ENCODE peak calls at places on chromosomes 6 and 20, in six cellular contexts. One of them, this sample, is unnamed.

GRCh38 chr20:50338479-50339195 is 148.0 kb downstream of the CEBPB start:
- DNase-seq in H9: peak
- DNase-seq in cardiac muscle cell: peak
- DNase-seq in CD8-positive, alpha-beta T cell: peak
- DNase-seq in pancreas: no peak
- DNase-seq in PC-3: no peak
- DNase-seq in this sample: no peak

GRCh38 chr6:24666097-24666615 is 543 bp downstream of the TDP2 start:
- DNase-seq in PC-3: peak
- DNase-seq in pancreas: peak
- DNase-seq in CD8-positive, alpha-beta T cell: peak
- DNase-seq in H9: no peak
- DNase-seq in cardiac muscle cell: peak
- DNase-seq in this sample: peak

GRCh38 chr6:23446394-23447001 is 679.5 kb upstream of the NRSN1 start:
- DNase-seq in H9: no peak
- DNase-seq in CD8-positive, alpha-beta T cell: no peak
- DNase-seq in PC-3: peak
- DNase-seq in cardiac muscle cell: peak
- DNase-seq in pancreas: no peak
- DNase-seq in this sample: peak

GRCh38 chr6:142695016-142695415 is 250.0 kb downstream of the HIVEP2 start:
- DNase-seq in pancreas: no peak
- DNase-seq in cardiac muscle cell: no peak
- DNase-seq in PC-3: no peak
- DNase-seq in CD8-positive, alpha-beta T cell: no peak
- DNase-seq in H9: no peak
- DNase-seq in this sample: no peak

GRCh38 chr6:124199226-124199625 is 395.6 kb downstream of the NKAIN2 start:
- DNase-seq in PC-3: no peak
- DNase-seq in pancreas: no peak
- DNase-seq in H9: no peak
- DNase-seq in cardiac muscle cell: no peak
- DNase-seq in CD8-positive, alpha-beta T cell: no peak
- DNase-seq in this sample: no peak

GRCh38 chr6:33330736-33331135 is 13.2 kb upstream of the ZBTB22 start:
- DNase-seq in H9: no peak
- DNase-seq in CD8-positive, alpha-beta T cell: no peak
- DNase-seq in cardiac muscle cell: no peak
- DNase-seq in PC-3: no peak
- DNase-seq in pancreas: no peak
- DNase-seq in this sample: no peak

GRCh38 chr6:4488389-4488788 is 287.8 kb upstream of the CDYL start:
- DNase-seq in cardiac muscle cell: no peak
- DNase-seq in H9: no peak
- DNase-seq in pancreas: no peak
- DNase-seq in CD8-positive, alpha-beta T cell: no peak
- DNase-seq in PC-3: no peak
- DNase-seq in this sample: no peak

GRCh38 chr6:152750694-152751093 is at the start of gene VIP:
- DNase-seq in pancreas: no peak
- DNase-seq in cardiac muscle cell: peak
- DNase-seq in H9: peak
- DNase-seq in CD8-positive, alpha-beta T cell: no peak
- DNase-seq in PC-3: peak
- DNase-seq in this sample: peak

GRCh38 chr6:132812756-132813172 is 1.6 kb upstream of the RPS12 start:
- DNase-seq in pancreas: no peak
- DNase-seq in cardiac muscle cell: no peak
- DNase-seq in H9: no peak
- DNase-seq in PC-3: no peak
- DNase-seq in CD8-positive, alpha-beta T cell: no peak
- DNase-seq in this sample: no peak

GRCh38 chr6:106146852-106147351 is 60.8 kb downstream of the PRDM1 start:
- DNase-seq in cardiac muscle cell: no peak
- DNase-seq in H9: no peak
- DNase-seq in pancreas: no peak
- DNase-seq in PC-3: peak
- DNase-seq in CD8-positive, alpha-beta T cell: no peak
- DNase-seq in this sample: no peak

GRCh38 chr6:128131566-128131965 is 230.7 kb upstream of the THEMIS start:
- DNase-seq in PC-3: peak
- DNase-seq in CD8-positive, alpha-beta T cell: no peak
- DNase-seq in cardiac muscle cell: no peak
- DNase-seq in pancreas: no peak
- DNase-seq in H9: no peak
- DNase-seq in this sample: no peak

GRCh38 chr20:46213946-46214830 is 94.1 kb downstream of the CDH22 start:
- DNase-seq in PC-3: no peak
- DNase-seq in cardiac muscle cell: no peak
- DNase-seq in pancreas: no peak
- DNase-seq in CD8-positive, alpha-beta T cell: no peak
- DNase-seq in H9: no peak
- DNase-seq in this sample: no peak

GRCh38 chr6:2764610-2765165 is 505 bp upstream of the WRNIP1 start:
- DNase-seq in H9: no peak
- DNase-seq in pancreas: peak
- DNase-seq in cardiac muscle cell: peak
- DNase-seq in CD8-positive, alpha-beta T cell: peak
- DNase-seq in PC-3: peak
- DNase-seq in this sample: no peak

GRCh38 chr6:166744654-166745134 is 117.6 kb upstream of the RPS6KA2 start:
- DNase-seq in CD8-positive, alpha-beta T cell: no peak
- DNase-seq in PC-3: no peak
- DNase-seq in H9: peak
- DNase-seq in cardiac muscle cell: no peak
- DNase-seq in pancreas: no peak
- DNase-seq in this sample: no peak

GRCh38 chr6:117818449-117818848 is 88.6 kb upstream of the SLC35F1 start:
- DNase-seq in pancreas: no peak
- DNase-seq in H9: no peak
- DNase-seq in PC-3: no peak
- DNase-seq in cardiac muscle cell: no peak
- DNase-seq in CD8-positive, alpha-beta T cell: no peak
- DNase-seq in this sample: no peak

GRCh38 chr6:56714982-56715456 is 72.3 kb upstream of the DST start:
- DNase-seq in H9: no peak
- DNase-seq in pancreas: no peak
- DNase-seq in CD8-positive, alpha-beta T cell: no peak
- DNase-seq in PC-3: peak
- DNase-seq in cardiac muscle cell: no peak
- DNase-seq in this sample: no peak

GRCh38 chr20:25859649-25860530 is 163.2 kb upstream of the ZNF337 start:
- DNase-seq in CD8-positive, alpha-beta T cell: peak
- DNase-seq in cardiac muscle cell: peak
- DNase-seq in PC-3: peak
- DNase-seq in H9: peak
- DNase-seq in pancreas: peak
- DNase-seq in this sample: peak

GRCh38 chr20:13251556-13251955 is 30.5 kb downstream of the ISM1 start:
- DNase-seq in pancreas: no peak
- DNase-seq in CD8-positive, alpha-beta T cell: no peak
- DNase-seq in PC-3: no peak
- DNase-seq in H9: no peak
- DNase-seq in cardiac muscle cell: no peak
- DNase-seq in this sample: no peak

GRCh38 chr6:14542670-14543366 is 425.2 kb downstream of the CD83 start:
- DNase-seq in cardiac muscle cell: no peak
- DNase-seq in PC-3: peak
- DNase-seq in H9: no peak
- DNase-seq in CD8-positive, alpha-beta T cell: peak
- DNase-seq in pancreas: no peak
- DNase-seq in this sample: no peak

GRCh38 chr6:87139236-87139635 is 16.1 kb upstream of the ZNF292 start:
- DNase-seq in PC-3: peak
- DNase-seq in pancreas: no peak
- DNase-seq in cardiac muscle cell: peak
- DNase-seq in CD8-positive, alpha-beta T cell: peak
- DNase-seq in H9: no peak
- DNase-seq in this sample: no peak

GRCh38 chr6:30955367-30956042 is 14.7 kb downstream of the MUCL3 start:
- DNase-seq in pancreas: no peak
- DNase-seq in cardiac muscle cell: peak
- DNase-seq in PC-3: peak
- DNase-seq in CD8-positive, alpha-beta T cell: peak
- DNase-seq in H9: peak
- DNase-seq in this sample: peak

GRCh38 chr6:14035448-14035847 is 82.1 kb upstream of the CD83 start:
- DNase-seq in cardiac muscle cell: peak
- DNase-seq in CD8-positive, alpha-beta T cell: no peak
- DNase-seq in pancreas: peak
- DNase-seq in PC-3: peak
- DNase-seq in H9: peak
- DNase-seq in this sample: no peak

GRCh38 chr6:151001387-151002063 is 136.0 kb downstream of the MTHFD1L start:
- DNase-seq in cardiac muscle cell: no peak
- DNase-seq in H9: no peak
- DNase-seq in PC-3: no peak
- DNase-seq in CD8-positive, alpha-beta T cell: no peak
- DNase-seq in pancreas: no peak
- DNase-seq in this sample: no peak

DNA sequence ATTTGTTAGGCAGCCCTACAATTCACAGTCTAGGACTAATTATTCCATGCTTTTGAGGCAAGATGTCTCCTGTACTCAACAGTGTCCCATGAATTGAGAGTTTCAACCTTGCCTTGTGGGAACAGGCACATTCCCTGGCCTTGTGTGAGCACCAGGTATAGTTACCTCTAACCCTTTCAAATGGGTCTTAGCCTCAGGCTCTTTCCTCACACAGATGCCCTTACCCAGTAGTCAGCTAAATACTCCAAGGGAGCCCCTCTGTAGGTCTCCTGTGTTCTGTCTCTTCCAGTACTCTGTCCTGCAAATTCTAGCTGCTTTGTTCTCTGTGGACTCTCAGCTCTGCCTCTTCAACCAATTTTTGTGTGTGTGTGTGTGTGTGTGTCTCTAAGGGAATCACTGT is 135.3 kb downstream of the ZFAND3 start:
- DNase-seq in pancreas: no peak
- DNase-seq in H9: no peak
- DNase-seq in PC-3: no peak
- DNase-seq in cardiac muscle cell: no peak
- DNase-seq in CD8-positive, alpha-beta T cell: no peak
- DNase-seq in this sample: no peak
- TF ChIP-seq CTCF in pancreas: no peak
- TF ChIP-seq CTCF in H9: no peak
- TF ChIP-seq CTCF in PC-3: no peak
- TF ChIP-seq CTCF in cardiac muscle cell: no peak
- TF ChIP-seq CTCF in CD8-positive, alpha-beta T cell: no peak
- TF ChIP-seq CTCF in this sample: no peak

DNA sequence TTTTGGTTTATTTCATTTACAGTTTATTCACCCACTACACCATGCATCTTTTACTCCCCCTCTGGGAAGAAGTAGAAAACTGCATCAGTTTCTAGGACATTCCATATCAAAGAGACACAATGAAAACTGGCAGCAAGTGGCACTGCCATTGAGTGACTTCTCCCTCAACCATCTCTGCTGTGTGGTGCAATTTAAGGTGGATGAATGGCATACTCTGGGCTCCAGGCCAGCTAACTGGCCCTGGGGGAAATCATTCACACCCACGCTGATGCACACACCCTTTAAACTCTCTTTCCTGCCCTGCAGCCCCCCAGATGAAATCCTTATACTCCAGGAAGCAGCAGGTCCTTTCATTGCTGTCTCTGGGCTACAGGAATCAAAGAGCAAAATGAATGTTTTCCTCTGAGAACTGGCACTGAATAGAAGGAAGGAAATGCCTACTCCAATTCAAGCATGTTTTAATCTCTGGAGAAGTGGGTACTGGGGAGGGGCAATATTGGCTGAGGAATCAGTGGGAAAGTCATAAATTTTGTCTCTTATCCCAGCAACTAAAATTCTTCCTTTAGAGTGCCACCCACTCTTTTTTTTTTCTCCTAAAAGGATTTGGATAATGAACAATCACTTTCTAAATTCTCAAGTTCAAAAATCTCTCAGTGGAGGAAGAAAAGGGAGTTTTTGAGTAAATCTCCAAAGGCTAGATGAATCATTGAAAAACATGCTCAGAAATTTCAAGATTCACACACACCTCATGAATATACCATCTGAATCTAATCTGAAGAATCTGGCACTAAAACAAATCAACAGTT is 16.9 kb upstream of the RFPL4B start:
- DNase-seq in H9: no peak
- DNase-seq in pancreas: no peak
- DNase-seq in CD8-positive, alpha-beta T cell: no peak
- DNase-seq in cardiac muscle cell: no peak
- DNase-seq in PC-3: peak
- DNase-seq in this sample: no peak
- TF ChIP-seq CTCF in H9: no peak
- TF ChIP-seq CTCF in pancreas: no peak
- TF ChIP-seq CTCF in CD8-positive, alpha-beta T cell: no peak
- TF ChIP-seq CTCF in cardiac muscle cell: no peak
- TF ChIP-seq CTCF in PC-3: no peak
- TF ChIP-seq CTCF in this sample: no peak

DNA sequence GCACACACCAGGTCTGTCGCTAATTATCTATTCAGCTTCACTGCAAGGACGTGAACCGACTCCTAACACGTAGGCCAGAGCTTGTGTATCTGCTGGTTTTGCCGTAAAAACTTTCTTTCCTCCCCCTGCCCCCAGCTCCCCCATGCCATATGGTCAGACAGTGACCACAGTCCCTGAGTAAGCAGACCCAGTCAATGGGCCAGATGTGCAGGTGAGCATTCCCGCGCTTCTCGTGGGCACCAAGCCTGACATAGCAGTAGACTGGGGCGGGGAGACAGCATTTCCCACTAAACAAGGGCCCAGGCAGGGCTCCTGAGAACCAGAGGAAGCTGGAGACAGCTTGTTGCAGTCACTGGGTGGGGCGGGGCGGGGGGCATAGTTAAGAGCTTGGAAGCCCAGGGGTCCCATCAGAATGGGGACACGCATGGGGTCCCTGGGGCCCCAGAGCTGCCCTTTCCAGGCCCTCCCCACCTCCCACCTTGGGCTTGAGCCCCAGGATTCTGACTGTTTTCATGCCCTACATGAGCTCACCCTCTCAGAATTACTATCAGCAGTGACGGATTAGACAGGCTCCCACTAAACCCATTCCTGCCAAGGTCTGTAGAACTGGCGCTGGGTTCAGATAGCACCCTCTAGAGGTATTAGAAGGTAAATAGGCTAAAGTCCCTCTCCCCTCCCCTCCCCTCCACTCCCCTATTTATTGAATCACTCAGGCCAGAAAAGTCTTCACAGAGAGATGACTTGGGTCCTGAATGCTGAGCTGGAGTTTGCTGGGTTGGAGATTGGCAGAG is 51.8 kb downstream of the CDH26 start:
- DNase-seq in H9: peak
- DNase-seq in pancreas: no peak
- DNase-seq in CD8-positive, alpha-beta T cell: no peak
- DNase-seq in cardiac muscle cell: peak
- DNase-seq in PC-3: peak
- DNase-seq in this sample: no peak
- TF ChIP-seq CTCF in H9: peak
- TF ChIP-seq CTCF in pancreas: no peak
- TF ChIP-seq CTCF in CD8-positive, alpha-beta T cell: no peak
- TF ChIP-seq CTCF in cardiac muscle cell: peak
- TF ChIP-seq CTCF in PC-3: peak
- TF ChIP-seq CTCF in this sample: peak

DNA sequence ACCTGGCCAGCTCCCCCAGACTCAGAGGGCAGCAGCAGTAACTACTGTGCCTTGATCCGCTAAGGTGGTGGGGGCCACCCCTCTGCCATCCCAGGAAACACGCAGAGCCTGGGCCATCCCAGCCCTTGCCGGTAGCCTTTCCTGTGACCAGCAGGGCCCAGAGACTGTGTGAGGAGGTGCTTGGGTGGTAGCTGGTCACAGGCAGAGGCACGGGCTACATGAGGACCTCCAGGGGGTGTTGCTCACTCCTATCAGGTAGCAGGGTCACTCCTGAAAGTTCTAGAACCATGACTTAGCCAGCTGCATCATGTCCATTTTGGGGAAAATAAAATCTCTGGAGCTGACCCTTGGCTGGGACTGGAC is 22.8 kb downstream of the PCMTD2 start:
- DNase-seq in cardiac muscle cell: no peak
- DNase-seq in pancreas: no peak
- DNase-seq in CD8-positive, alpha-beta T cell: no peak
- DNase-seq in PC-3: no peak
- DNase-seq in H9: no peak
- DNase-seq in this sample: no peak
- TF ChIP-seq CTCF in cardiac muscle cell: no peak
- TF ChIP-seq CTCF in pancreas: no peak
- TF ChIP-seq CTCF in CD8-positive, alpha-beta T cell: no peak
- TF ChIP-seq CTCF in PC-3: no peak
- TF ChIP-seq CTCF in H9: peak
- TF ChIP-seq CTCF in this sample: no peak